ENCODE peak calls at places on chromosomes 12 and 14, in six cellular contexts. Q, L, V, O, X and N are unnamed samples.

GRCh38 chr12:1220127-1221092 is 229.4 kb downstream of the ERC1 start:
- DNase-seq in Q (no peak), L (no peak), V (peak; percentile 73), O (no peak), X (peak; percentile 61), N (peak; percentile 97)

GRCh38 chr12:57837779-57838562 is 8.6 kb downstream of the CTDSP2 start:
- DNase-seq in Q (no peak), L (no peak), V (peak; percentile 38), O (peak; percentile 43), X (no peak), N (peak; percentile 40)

GRCh38 chr12:131511391-131511802 is 199.5 kb upstream of the SFSWAP start:
- DNase-seq in Q (peak; percentile 73), L (peak; percentile 29), V (peak; percentile 52), O (no peak), X (no peak), N (peak; percentile 56)

GRCh38 chr12:138171-138897 is 71.8 kb downstream of the IQSEC3 start:
- DNase-seq in Q (no peak), L (no peak), V (no peak), O (no peak), X (no peak), N (no peak)

GRCh38 chr12:108671110-108671509 is 37.4 kb upstream of the SELPLG start:
- DNase-seq in Q (no peak), L (no peak), V (no peak), O (no peak), X (no peak), N (no peak)

GRCh38 chr14:36367985-36368774 is 47.7 kb upstream of the MBIP start:
- DNase-seq in Q (no peak), L (no peak), V (peak; percentile 31), O (no peak), X (no peak), N (peak; percentile 87)

GRCh38 chr12:75814856-75815754 is 216.5 kb downstream of the PHLDA1 start:
- DNase-seq in Q (peak; percentile 36), L (no peak), V (peak; percentile 71), O (no peak), X (no peak), N (no peak)

GRCh38 chr14:88551094-88551870 is 3.5 kb downstream of the PTPN21 start:
- DNase-seq in Q (peak; percentile 52), L (no peak), V (peak; percentile 90), O (peak; percentile 32), X (peak; percentile 47), N (peak; percentile 96)

GRCh38 chr12:5907812-5908211 is 37.2 kb downstream of the ANO2 start:
- DNase-seq in Q (no peak), L (no peak), V (no peak), O (no peak), X (no peak), N (no peak)

GRCh38 chr14:64774272-64774671 is 70.0 kb downstream of the PLEKHG3 start:
- DNase-seq in Q (no peak), L (no peak), V (no peak), O (no peak), X (no peak), N (no peak)

GRCh38 chr12:91181053-91181452 is 1.6 kb downstream of the DCN start:
- DNase-seq in Q (no peak), L (no peak), V (no peak), O (no peak), X (no peak), N (no peak)